ENCODE peak calls at places on chromosomes 1 and 21, in five cellular contexts. Q is foreskin fibroblast; D is prostate gland; E is GM23248; U is stimulated activated CD8-positive, alpha-beta memory T cell treated with anti-CD3 and anti-CD28 coated beads, Interleukin-4, amount 100 ng/mL, for 4 hours. S is an unnamed sample.

GRCh38 chr21:38159355-38159754 is 97.4 kb upstream of the KCNJ15 start:
- DNase-seq in Q (peak), D (peak), E (peak), U (no peak), S (peak)

GRCh38 chr1:154908937-154909336 is 27.6 kb downstream of the PMVK start:
- DNase-seq in Q (no peak), D (no peak), E (no peak), U (no peak), S (no peak)

GRCh38 chr1:198259336-198260109 is 102.7 kb downstream of the NEK7 start:
- DNase-seq in Q (no peak), D (no peak), E (peak), U (no peak), S (no peak)

GRCh38 chr21:14058566-14058965 is 152.2 kb downstream of the LIPI start:
- DNase-seq in Q (no peak), D (no peak), E (no peak), U (no peak), S (no peak)

GRCh38 chr1:221880182-221880581 is 138.3 kb upstream of the DUSP10 start:
- DNase-seq in Q (peak), D (no peak), E (peak), U (no peak), S (no peak)

GRCh38 chr21:35697321-35697808 is 363.0 kb downstream of the SETD4 start:
- DNase-seq in Q (peak), D (no peak), E (peak), U (no peak), S (no peak)

GRCh38 chr1:213054142-213054541 is 3.1 kb downstream of the RPS6KC1 start:
- DNase-seq in Q (no peak), D (no peak), E (no peak), U (no peak), S (no peak)

GRCh38 chr1:23916209-23917131 is 3.3 kb upstream of the CNR2 start:
- DNase-seq in Q (peak), D (peak), E (peak), U (no peak), S (peak)

GRCh38 chr1:208524920-208525319 is 280.7 kb upstream of the PLXNA2 start:
- DNase-seq in Q (peak), D (no peak), E (no peak), U (no peak), S (no peak)

GRCh38 chr1:52123622-52124021 is 18.3 kb upstream of the ZFYVE9 start:
- DNase-seq in Q (no peak), D (no peak), E (no peak), U (no peak), S (no peak)

GRCh38 chr1:87335175-87335992 is 6.7 kb downstream of the LMO4 start:
- DNase-seq in Q (peak), D (peak), E (peak), U (peak), S (peak)

GRCh38 chr21:46097826-46098286 is at the start of gene COL6A2:
- DNase-seq in Q (peak), D (peak), E (peak), U (peak), S (peak)

GRCh38 chr21:41634858-41635257 is 126.9 kb upstream of the TMPRSS2 start:
- DNase-seq in Q (peak), D (no peak), E (peak), U (no peak), S (peak)

GRCh38 chr1:205668951-205669340 is 11.4 kb downstream of the SLC45A3 start:
- DNase-seq in Q (no peak), D (no peak), E (no peak), U (no peak), S (peak)

GRCh38 chr1:87291107-87291506 is 37.6 kb upstream of the LMO4 start:
- DNase-seq in Q (peak), D (no peak), E (peak), U (no peak), S (no peak)